ENCODE peak calls at places on chromosomes 4 and X, in seven cellular contexts. One of them, this sample, is unnamed.

GRCh38 chr4:38980903-38981676 is 51.1 kb downstream of the TMEM156 start:
- DNase-seq in fibroblast of villous mesenchyme: peak
- DNase-seq in choroid plexus epithelial cell: peak
- DNase-seq in fibroblast of mammary gland: peak
- DNase-seq in DND-41: no peak
- DNase-seq in effector memory CD4-positive, alpha-beta T cell: no peak
- DNase-seq in cardiac muscle cell: peak
- DNase-seq in this sample: peak

GRCh38 chr4:176569301-176569700 is 223.4 kb downstream of the VEGFC start:
- DNase-seq in fibroblast of mammary gland: peak
- DNase-seq in cardiac muscle cell: no peak
- DNase-seq in choroid plexus epithelial cell: peak
- DNase-seq in DND-41: no peak
- DNase-seq in fibroblast of villous mesenchyme: no peak
- DNase-seq in effector memory CD4-positive, alpha-beta T cell: no peak
- DNase-seq in this sample: no peak

GRCh38 chr4:134388351-134388750 is 186.8 kb upstream of the PABPC4L start:
- DNase-seq in fibroblast of mammary gland: no peak
- DNase-seq in cardiac muscle cell: no peak
- DNase-seq in choroid plexus epithelial cell: no peak
- DNase-seq in fibroblast of villous mesenchyme: no peak
- DNase-seq in effector memory CD4-positive, alpha-beta T cell: no peak
- DNase-seq in DND-41: no peak
- DNase-seq in this sample: no peak

GRCh38 chr4:25977397-25978170 is 63.6 kb downstream of the SMIM20 start:
- DNase-seq in DND-41: no peak
- DNase-seq in choroid plexus epithelial cell: no peak
- DNase-seq in fibroblast of mammary gland: no peak
- DNase-seq in fibroblast of villous mesenchyme: no peak
- DNase-seq in cardiac muscle cell: no peak
- DNase-seq in effector memory CD4-positive, alpha-beta T cell: no peak
- DNase-seq in this sample: no peak

GRCh38 chrX:130834149-130834548 is 68.9 kb downstream of the ENOX2 start:
- DNase-seq in fibroblast of villous mesenchyme: no peak
- DNase-seq in DND-41: no peak
- DNase-seq in choroid plexus epithelial cell: no peak
- DNase-seq in effector memory CD4-positive, alpha-beta T cell: no peak
- DNase-seq in fibroblast of mammary gland: no peak
- DNase-seq in cardiac muscle cell: no peak
- DNase-seq in this sample: no peak

GRCh38 chrX:153926863-153927685 is 1.0 kb upstream of the ARHGAP4 start:
- DNase-seq in cardiac muscle cell: peak
- DNase-seq in fibroblast of mammary gland: peak
- DNase-seq in effector memory CD4-positive, alpha-beta T cell: peak
- DNase-seq in fibroblast of villous mesenchyme: peak
- DNase-seq in DND-41: peak
- DNase-seq in choroid plexus epithelial cell: peak
- DNase-seq in this sample: peak

GRCh38 chrX:129718701-129719100 is 20.1 kb upstream of the XPNPEP2 start:
- DNase-seq in fibroblast of villous mesenchyme: no peak
- DNase-seq in choroid plexus epithelial cell: no peak
- DNase-seq in cardiac muscle cell: no peak
- DNase-seq in DND-41: no peak
- DNase-seq in fibroblast of mammary gland: no peak
- DNase-seq in effector memory CD4-positive, alpha-beta T cell: no peak
- DNase-seq in this sample: no peak

GRCh38 chr4:94758141-94758699 is 465 bp downstream of the BMPR1B start:
- DNase-seq in DND-41: peak
- DNase-seq in effector memory CD4-positive, alpha-beta T cell: no peak
- DNase-seq in fibroblast of villous mesenchyme: no peak
- DNase-seq in fibroblast of mammary gland: no peak
- DNase-seq in cardiac muscle cell: peak
- DNase-seq in choroid plexus epithelial cell: peak
- DNase-seq in this sample: peak

GRCh38 chrX:84729809-84730208 is 227.6 kb upstream of the HDX start:
- DNase-seq in choroid plexus epithelial cell: peak
- DNase-seq in cardiac muscle cell: peak
- DNase-seq in fibroblast of mammary gland: peak
- DNase-seq in fibroblast of villous mesenchyme: peak
- DNase-seq in effector memory CD4-positive, alpha-beta T cell: no peak
- DNase-seq in DND-41: peak
- DNase-seq in this sample: peak

GRCh38 chr4:107546637-107547036 is 173.4 kb downstream of the PAPSS1 start:
- DNase-seq in DND-41: no peak
- DNase-seq in cardiac muscle cell: no peak
- DNase-seq in choroid plexus epithelial cell: peak
- DNase-seq in fibroblast of mammary gland: no peak
- DNase-seq in fibroblast of villous mesenchyme: no peak
- DNase-seq in effector memory CD4-positive, alpha-beta T cell: no peak
- DNase-seq in this sample: no peak

GRCh38 chr4:88296413-88297052 is 12.2 kb upstream of the PPM1K start:
- DNase-seq in cardiac muscle cell: no peak
- DNase-seq in effector memory CD4-positive, alpha-beta T cell: no peak
- DNase-seq in fibroblast of villous mesenchyme: no peak
- DNase-seq in DND-41: no peak
- DNase-seq in choroid plexus epithelial cell: no peak
- DNase-seq in fibroblast of mammary gland: no peak
- DNase-seq in this sample: no peak

GRCh38 chrX:4382273-4382672 is 668.8 kb upstream of the PRKX start:
- DNase-seq in cardiac muscle cell: no peak
- DNase-seq in DND-41: no peak
- DNase-seq in fibroblast of mammary gland: no peak
- DNase-seq in effector memory CD4-positive, alpha-beta T cell: no peak
- DNase-seq in choroid plexus epithelial cell: no peak
- DNase-seq in fibroblast of villous mesenchyme: no peak
- DNase-seq in this sample: no peak

GRCh38 chr4:24646777-24647460 is 62.6 kb upstream of the DHX15 start:
- DNase-seq in fibroblast of villous mesenchyme: no peak
- DNase-seq in DND-41: no peak
- DNase-seq in effector memory CD4-positive, alpha-beta T cell: no peak
- DNase-seq in choroid plexus epithelial cell: no peak
- DNase-seq in cardiac muscle cell: peak
- DNase-seq in fibroblast of mammary gland: peak
- DNase-seq in this sample: peak

GRCh38 chrX:119292445-119292844 is 56.4 kb downstream of the PGRMC1 start:
- DNase-seq in DND-41: no peak
- DNase-seq in fibroblast of villous mesenchyme: no peak
- DNase-seq in cardiac muscle cell: no peak
- DNase-seq in effector memory CD4-positive, alpha-beta T cell: no peak
- DNase-seq in choroid plexus epithelial cell: peak
- DNase-seq in fibroblast of mammary gland: peak
- DNase-seq in this sample: no peak

GRCh38 chrX:15930585-15930984 is 76.0 kb upstream of the AP1S2 start:
- DNase-seq in fibroblast of mammary gland: peak
- DNase-seq in choroid plexus epithelial cell: peak
- DNase-seq in effector memory CD4-positive, alpha-beta T cell: no peak
- DNase-seq in DND-41: no peak
- DNase-seq in fibroblast of villous mesenchyme: peak
- DNase-seq in cardiac muscle cell: peak
- DNase-seq in this sample: peak

GRCh38 chr4:138311771-138312535 is 69.8 kb upstream of the SLC7A11 start:
- DNase-seq in choroid plexus epithelial cell: peak
- DNase-seq in cardiac muscle cell: peak
- DNase-seq in fibroblast of villous mesenchyme: no peak
- DNase-seq in DND-41: no peak
- DNase-seq in effector memory CD4-positive, alpha-beta T cell: no peak
- DNase-seq in fibroblast of mammary gland: no peak
- DNase-seq in this sample: peak

GRCh38 chr4:25500626-25501318 is 123.7 kb downstream of the ANAPC4 start:
- DNase-seq in fibroblast of villous mesenchyme: no peak
- DNase-seq in choroid plexus epithelial cell: no peak
- DNase-seq in DND-41: no peak
- DNase-seq in effector memory CD4-positive, alpha-beta T cell: no peak
- DNase-seq in fibroblast of mammary gland: no peak
- DNase-seq in cardiac muscle cell: peak
- DNase-seq in this sample: no peak

GRCh38 chrX:109793191-109793590 is 60.1 kb upstream of the ACSL4 start:
- DNase-seq in choroid plexus epithelial cell: no peak
- DNase-seq in cardiac muscle cell: no peak
- DNase-seq in fibroblast of mammary gland: no peak
- DNase-seq in fibroblast of villous mesenchyme: no peak
- DNase-seq in effector memory CD4-positive, alpha-beta T cell: no peak
- DNase-seq in DND-41: no peak
- DNase-seq in this sample: no peak

GRCh38 chr4:118775405-118775804 is 60.5 kb downstream of the SEC24D start:
- DNase-seq in DND-41: no peak
- DNase-seq in cardiac muscle cell: no peak
- DNase-seq in fibroblast of mammary gland: no peak
- DNase-seq in fibroblast of villous mesenchyme: no peak
- DNase-seq in choroid plexus epithelial cell: no peak
- DNase-seq in effector memory CD4-positive, alpha-beta T cell: no peak
- DNase-seq in this sample: no peak

GRCh38 chr4:169971456-169972015 is 54.7 kb downstream of the MFAP3L start:
- DNase-seq in cardiac muscle cell: no peak
- DNase-seq in effector memory CD4-positive, alpha-beta T cell: no peak
- DNase-seq in choroid plexus epithelial cell: no peak
- DNase-seq in fibroblast of mammary gland: peak
- DNase-seq in fibroblast of villous mesenchyme: no peak
- DNase-seq in DND-41: no peak
- DNase-seq in this sample: peak

GRCh38 chrX:87727615-87728014 is 210.0 kb downstream of the KLHL4 start:
- DNase-seq in DND-41: no peak
- DNase-seq in effector memory CD4-positive, alpha-beta T cell: no peak
- DNase-seq in fibroblast of mammary gland: no peak
- DNase-seq in choroid plexus epithelial cell: no peak
- DNase-seq in fibroblast of villous mesenchyme: no peak
- DNase-seq in cardiac muscle cell: no peak
- DNase-seq in this sample: no peak

GRCh38 chr4:140776551-140776950 is 20.4 kb upstream of the TBC1D9 start:
- DNase-seq in cardiac muscle cell: no peak
- DNase-seq in fibroblast of mammary gland: no peak
- DNase-seq in fibroblast of villous mesenchyme: no peak
- DNase-seq in DND-41: no peak
- DNase-seq in effector memory CD4-positive, alpha-beta T cell: no peak
- DNase-seq in choroid plexus epithelial cell: no peak
- DNase-seq in this sample: no peak

GRCh38 chr4:8913858-8914460 is 42.3 kb upstream of the HMX1 start:
- DNase-seq in DND-41: no peak
- DNase-seq in choroid plexus epithelial cell: no peak
- DNase-seq in fibroblast of villous mesenchyme: no peak
- DNase-seq in effector memory CD4-positive, alpha-beta T cell: no peak
- DNase-seq in cardiac muscle cell: no peak
- DNase-seq in fibroblast of mammary gland: no peak
- DNase-seq in this sample: no peak

GRCh38 chrX:55488268-55488558 is 1.4 kb downstream of the USP51 start:
- DNase-seq in effector memory CD4-positive, alpha-beta T cell: no peak
- DNase-seq in cardiac muscle cell: no peak
- DNase-seq in fibroblast of mammary gland: no peak
- DNase-seq in choroid plexus epithelial cell: no peak
- DNase-seq in DND-41: no peak
- DNase-seq in fibroblast of villous mesenchyme: no peak
- DNase-seq in this sample: no peak
- H3K4me3 ChIP-seq in effector memory CD4-positive, alpha-beta T cell: peak
- H3K4me3 ChIP-seq in cardiac muscle cell: peak
- H3K4me3 ChIP-seq in fibroblast of mammary gland: peak
- H3K4me3 ChIP-seq in choroid plexus epithelial cell: peak
- H3K4me3 ChIP-seq in DND-41: peak
- H3K4me3 ChIP-seq in fibroblast of villous mesenchyme: peak
- H3K4me3 ChIP-seq in this sample: peak

DNA sequence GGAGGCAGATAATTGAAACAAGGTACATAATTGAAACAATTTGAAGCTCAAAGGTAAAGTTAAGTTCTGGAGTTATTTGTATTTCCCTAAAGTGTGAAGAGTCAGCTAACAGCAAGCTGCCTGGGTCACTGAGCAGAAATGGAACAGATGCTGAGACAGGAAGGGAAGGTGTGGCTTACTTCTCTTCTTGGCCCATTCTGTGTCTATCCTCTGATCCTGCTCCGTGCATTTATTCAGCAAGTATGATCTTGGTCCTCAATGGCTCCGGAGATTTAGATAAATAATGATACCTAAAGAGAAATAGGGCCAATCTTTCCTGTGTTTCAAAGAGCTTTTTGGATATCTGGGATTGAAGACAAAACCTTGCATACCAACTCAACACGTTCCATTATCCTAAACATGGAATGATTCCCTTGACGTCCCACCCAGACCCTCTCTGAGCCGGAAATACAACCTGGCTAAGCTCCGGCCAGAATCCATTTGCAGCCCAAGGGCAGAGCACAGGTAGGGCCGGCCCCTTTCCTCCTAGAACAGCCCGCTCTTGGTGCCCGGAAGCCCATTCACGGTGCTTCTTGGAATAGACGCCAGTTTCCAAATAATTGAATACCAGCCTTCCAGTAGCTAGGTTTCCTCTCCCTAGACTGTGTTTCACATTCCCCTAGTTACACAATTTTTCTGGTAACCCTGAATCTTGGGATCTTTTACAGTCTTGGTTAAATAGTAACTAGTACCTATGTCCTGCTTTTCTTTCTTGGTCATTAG is 210.9 kb downstream of the NWD2 start:
- DNase-seq in DND-41: no peak
- DNase-seq in fibroblast of mammary gland: no peak
- DNase-seq in effector memory CD4-positive, alpha-beta T cell: no peak
- DNase-seq in choroid plexus epithelial cell: no peak
- DNase-seq in fibroblast of villous mesenchyme: no peak
- DNase-seq in cardiac muscle cell: no peak
- DNase-seq in this sample: no peak
- H3K4me3 ChIP-seq in DND-41: no peak
- H3K4me3 ChIP-seq in fibroblast of mammary gland: no peak
- H3K4me3 ChIP-seq in effector memory CD4-positive, alpha-beta T cell: no peak
- H3K4me3 ChIP-seq in choroid plexus epithelial cell: no peak
- H3K4me3 ChIP-seq in fibroblast of villous mesenchyme: no peak
- H3K4me3 ChIP-seq in cardiac muscle cell: no peak
- H3K4me3 ChIP-seq in this sample: no peak

DNA sequence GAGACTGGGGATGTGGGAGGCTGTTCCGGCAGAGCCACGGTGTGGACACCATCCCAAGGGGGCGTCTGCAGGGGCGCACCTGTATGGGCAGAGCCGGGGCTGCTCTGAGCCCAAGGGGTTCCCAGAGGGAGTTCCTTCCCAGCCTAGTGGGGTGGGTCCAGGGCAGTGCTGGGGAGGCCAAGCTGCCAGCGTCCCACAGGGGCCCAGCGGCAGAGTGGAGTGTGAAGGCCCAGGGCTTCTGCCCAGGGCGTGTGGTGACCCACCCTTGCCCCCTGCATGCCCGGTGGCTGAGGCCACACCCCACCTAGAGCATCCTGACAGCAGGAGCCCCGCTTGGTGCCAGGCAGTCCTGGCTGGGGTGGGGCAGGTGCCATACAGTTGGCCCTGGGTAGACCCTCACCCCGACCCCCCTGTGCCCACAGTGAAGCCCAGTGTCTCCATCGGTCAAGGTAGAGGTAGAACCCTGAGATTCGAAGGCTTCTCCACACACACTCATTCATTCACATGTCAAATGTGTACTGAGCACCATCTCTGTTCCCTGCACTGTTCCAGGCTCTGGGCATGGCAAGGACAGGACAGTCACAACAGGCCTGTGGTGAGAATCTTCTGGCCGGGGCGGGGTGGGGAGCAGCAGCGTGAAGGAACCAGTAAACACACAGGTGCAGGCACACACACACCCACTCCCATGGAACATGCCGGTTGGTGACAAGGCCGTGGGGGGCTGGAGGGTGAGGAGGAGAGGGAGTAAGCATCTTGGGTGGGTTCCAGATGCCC is 29.2 kb downstream of the TACC3 start:
- DNase-seq in effector memory CD4-positive, alpha-beta T cell: no peak
- DNase-seq in fibroblast of villous mesenchyme: no peak
- DNase-seq in cardiac muscle cell: no peak
- DNase-seq in choroid plexus epithelial cell: no peak
- DNase-seq in DND-41: no peak
- DNase-seq in fibroblast of mammary gland: no peak
- DNase-seq in this sample: no peak
- H3K4me3 ChIP-seq in effector memory CD4-positive, alpha-beta T cell: no peak
- H3K4me3 ChIP-seq in fibroblast of villous mesenchyme: no peak
- H3K4me3 ChIP-seq in cardiac muscle cell: no peak
- H3K4me3 ChIP-seq in choroid plexus epithelial cell: no peak
- H3K4me3 ChIP-seq in DND-41: no peak
- H3K4me3 ChIP-seq in fibroblast of mammary gland: no peak
- H3K4me3 ChIP-seq in this sample: no peak

GRCh38 chrX:121958886-121959285 is 911.5 kb downstream of the GLUD2 start:
- DNase-seq in effector memory CD4-positive, alpha-beta T cell: no peak
- DNase-seq in cardiac muscle cell: peak
- DNase-seq in DND-41: no peak
- DNase-seq in fibroblast of villous mesenchyme: no peak
- DNase-seq in fibroblast of mammary gland: peak
- DNase-seq in choroid plexus epithelial cell: peak
- DNase-seq in this sample: peak
- H3K4me3 ChIP-seq in effector memory CD4-positive, alpha-beta T cell: no peak
- H3K4me3 ChIP-seq in cardiac muscle cell: no peak
- H3K4me3 ChIP-seq in DND-41: no peak
- H3K4me3 ChIP-seq in fibroblast of villous mesenchyme: no peak
- H3K4me3 ChIP-seq in fibroblast of mammary gland: no peak
- H3K4me3 ChIP-seq in choroid plexus epithelial cell: no peak
- H3K4me3 ChIP-seq in this sample: no peak

This sample was measured in fibroblast of the aortic adventitia.